ENCODE peak calls at places on chromosomes 13 and 19, in six cellular contexts. G, M, P, N, F and S are unnamed samples.

GRCh38 chr13:44331912-44332840 is 41.4 kb upstream of the SERP2 start:
- DNase-seq in G (peak), M (no peak), F (no peak), N (no peak), P (no peak), S (no peak)

GRCh38 chr19:56837892-56838679 is 2.4 kb downstream of the PEG3 start:
- DNase-seq in M (peak), G (no peak), F (no peak), N (peak), P (no peak), S (peak)

GRCh38 chr19:12825259-12826131 is 8.9 kb downstream of the RTBDN start:
- DNase-seq in G (no peak), M (no peak), P (peak), F (peak), N (peak), S (peak)

GRCh38 chr19:40556953-40557530 is 19.6 kb upstream of the SHKBP1 start:
- DNase-seq in N (no peak), G (no peak), P (no peak), F (no peak), M (no peak), S (no peak)

GRCh38 chr13:40094056-40094455 is 438.6 kb downstream of the COG6 start:
- DNase-seq in P (no peak), M (no peak), F (no peak), N (no peak), G (no peak), S (no peak)

GRCh38 chr19:8131517-8131916 is 17.9 kb downstream of the FBN3 start:
- DNase-seq in P (no peak), M (no peak), N (no peak), F (no peak), G (no peak), S (no peak)

GRCh38 chr19:6802336-6803035 is 30.0 kb downstream of the VAV1 start:
- DNase-seq in N (peak), G (no peak), P (peak), F (no peak), M (no peak), S (peak)

GRCh38 chr19:55487884-55488687 is at the start of gene SSC5D:
- DNase-seq in M (no peak), F (peak), G (peak), N (peak), P (no peak), S (no peak)

GRCh38 chr19:38769635-38770211 is 3.6 kb downstream of the LGALS7 start:
- DNase-seq in P (peak), G (peak), F (peak), M (no peak), N (peak), S (peak)

GRCh38 chr19:38774181-38774950 is 1.0 kb upstream of the LGALS7 start:
- DNase-seq in F (no peak), M (no peak), P (no peak), N (no peak), G (no peak), S (no peak)

GRCh38 chr19:38778733-38779132 is 5.4 kb upstream of the LGALS7 start:
- DNase-seq in G (no peak), F (no peak), M (no peak), P (no peak), N (no peak), S (no peak)

DNA sequence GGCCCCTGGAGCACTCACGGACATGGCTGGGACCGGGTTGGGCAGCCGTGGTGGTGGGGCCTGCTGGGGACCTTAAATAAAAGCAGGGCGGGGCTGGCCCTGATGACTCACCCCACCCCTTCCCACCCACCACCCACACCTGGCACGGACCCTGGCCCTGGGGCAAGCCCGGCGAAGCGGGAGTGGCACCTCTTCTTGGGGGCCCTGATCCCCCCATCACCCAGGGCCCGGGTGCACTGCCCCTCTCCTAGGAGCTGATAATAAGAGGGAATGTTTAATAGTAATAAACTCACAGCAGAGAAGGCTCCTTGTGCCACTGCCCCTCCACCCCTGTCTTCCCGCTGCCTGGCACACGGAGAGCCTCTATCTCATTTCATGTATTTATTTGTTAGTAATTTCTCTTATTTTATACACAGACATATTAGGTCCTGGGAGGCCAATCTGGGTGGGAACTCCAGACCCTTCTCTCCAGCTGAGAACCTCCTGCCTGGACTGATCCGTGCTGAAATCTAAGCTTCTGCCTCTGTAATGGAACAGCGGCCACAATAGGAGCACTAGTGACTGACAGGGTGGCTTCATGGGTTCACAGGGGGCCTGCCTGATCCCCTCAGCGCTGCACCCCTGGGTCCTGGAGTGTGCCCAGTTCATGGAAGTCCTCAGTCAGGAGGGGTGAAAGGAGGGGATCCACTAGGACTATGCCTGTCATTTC is at the start of gene LGALS7:
- DNase-seq in M (no peak), F (no peak), N (no peak), G (no peak), P (no peak), S (no peak)
- H2BK120ac ChIP-seq in M (no peak), F (no peak), N (no peak), G (no peak), P (no peak), S (no peak)

GRCh38 chr13:73872397-73872796 is 261.8 kb downstream of the KLF12 start:
- DNase-seq in N (no peak), P (no peak), G (peak), F (no peak), M (no peak), S (no peak)
- H3K9ac ChIP-seq in N (no peak), P (no peak), G (no peak), F (no peak), M (no peak), S (no peak)

DNA sequence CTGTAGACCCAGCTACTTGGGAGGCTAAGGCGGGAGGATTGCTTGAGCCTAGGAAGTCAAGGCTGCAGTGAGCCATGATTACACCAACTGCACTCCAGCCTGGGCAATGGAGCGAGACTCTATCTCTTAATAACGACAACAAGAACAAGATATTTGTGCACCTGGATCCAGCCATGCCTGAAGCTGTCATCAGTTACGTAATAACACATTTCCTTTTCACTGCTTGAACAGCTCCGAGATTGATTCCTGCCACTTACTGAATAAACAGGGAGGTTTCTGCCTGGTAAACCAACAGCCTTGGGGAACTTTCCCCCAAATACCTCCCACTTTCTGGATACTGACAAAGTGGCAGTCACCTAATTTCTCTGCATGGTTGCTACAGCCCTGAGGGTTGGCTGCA is 5.4 kb downstream of the KANK2 start:
- DNase-seq in N (no peak), F (no peak), G (no peak), P (no peak), M (no peak), S (no peak)
- H4K8ac ChIP-seq in N (no peak), F (no peak), G (no peak), P (no peak), M (no peak), S (no peak)

GRCh38 chr19:54430306-54431254 is 15.3 kb downstream of the TTYH1 start:
- DNase-seq in P (peak), M (no peak), N (peak), F (peak), G (no peak), S (peak)
- H2BK120ac ChIP-seq in P (no peak), M (peak), N (no peak), F (no peak), G (no peak), S (no peak)

GRCh38 chr13:21465710-21466160 is 6.6 kb upstream of the ZDHHC20 start:
- DNase-seq in M (no peak), P (no peak), N (no peak), G (no peak), F (peak), S (no peak)
- H3K9ac ChIP-seq in M (no peak), P (no peak), N (no peak), G (no peak), F (no peak), S (no peak)

GRCh38 chr13:109746364-109746763 is 40.0 kb downstream of the IRS2 start:
- DNase-seq in F (no peak), P (no peak), G (no peak), N (no peak), M (no peak), S (no peak)

GRCh38 chr13:109745702-109746101 is 40.7 kb downstream of the IRS2 start:
- DNase-seq in M (no peak), P (no peak), F (no peak), G (no peak), N (peak), S (no peak)

GRCh38 chr13:109743706-109744453 is 42.5 kb downstream of the IRS2 start:
- DNase-seq in F (no peak), M (no peak), N (peak), P (peak), G (peak), S (peak)

GRCh38 chr13:109745060-109745459 is 41.3 kb downstream of the IRS2 start:
- DNase-seq in M (no peak), G (no peak), F (no peak), N (no peak), P (no peak), S (no peak)

DNA sequence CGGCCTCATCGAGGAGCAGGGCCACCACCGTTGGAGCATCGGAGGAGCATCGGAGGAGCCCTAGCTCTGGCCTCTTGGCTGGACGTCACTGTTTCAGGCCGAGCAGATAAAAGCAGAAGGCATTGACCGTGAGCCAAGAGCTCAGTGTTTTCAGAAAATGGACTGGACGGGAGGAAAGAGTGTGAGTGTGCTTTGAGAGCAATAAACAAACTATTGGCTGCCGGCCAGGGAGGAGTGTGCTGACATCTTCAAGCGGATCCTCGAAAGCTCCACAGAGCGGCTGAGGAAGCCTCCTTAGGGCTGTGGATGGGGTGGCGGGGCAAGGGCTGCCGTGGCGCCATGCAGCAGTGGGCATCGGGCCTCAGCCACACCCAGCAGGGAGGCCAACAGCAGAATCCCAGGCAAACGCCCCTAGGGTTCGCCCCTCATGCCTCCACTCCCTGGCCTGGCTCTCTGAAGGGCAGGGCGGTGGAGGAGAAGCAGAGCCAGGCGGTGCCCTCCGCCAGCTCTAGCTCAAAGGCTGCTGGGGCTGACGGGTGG is 41.8 kb downstream of the IRS2 start:
- DNase-seq in M (no peak), P (no peak), F (no peak), G (peak), N (no peak), S (no peak)
- H4K8ac ChIP-seq in M (no peak), P (no peak), F (peak), G (no peak), N (no peak), S (no peak)

GRCh38 chr13:93226623-93227279 is at the start of gene GPC6:
- DNase-seq in M (peak), N (peak), P (peak), G (peak), F (no peak), S (no peak)
- H2BK120ac ChIP-seq in M (peak), N (no peak), P (no peak), G (peak), F (peak), S (peak)

GRCh38 chr13:98485561-98485960 is 91.3 kb downstream of the STK24 start:
- DNase-seq in F (no peak), G (no peak), N (no peak), M (no peak), P (no peak), S (no peak)

GRCh38 chr13:98484289-98485219 is 92.4 kb downstream of the STK24 start:
- DNase-seq in P (peak), G (peak), F (peak), N (peak), M (peak), S (peak)

GRCh38 chr13:98482476-98483444 is 94.1 kb downstream of the STK24 start:
- DNase-seq in P (no peak), G (peak), F (no peak), N (peak), M (no peak), S (no peak)

GRCh38 chr13:98481511-98481951 is 95.4 kb downstream of the STK24 start:
- DNase-seq in M (no peak), F (no peak), P (no peak), G (peak), N (no peak), S (no peak)

GRCh38 chr13:98483636-98484288 is 93.1 kb downstream of the STK24 start:
- DNase-seq in F (no peak), P (no peak), N (no peak), G (peak), M (no peak), S (no peak)
- H3K9ac ChIP-seq in F (no peak), P (no peak), N (peak), G (no peak), M (no peak), S (no peak)

DNA sequence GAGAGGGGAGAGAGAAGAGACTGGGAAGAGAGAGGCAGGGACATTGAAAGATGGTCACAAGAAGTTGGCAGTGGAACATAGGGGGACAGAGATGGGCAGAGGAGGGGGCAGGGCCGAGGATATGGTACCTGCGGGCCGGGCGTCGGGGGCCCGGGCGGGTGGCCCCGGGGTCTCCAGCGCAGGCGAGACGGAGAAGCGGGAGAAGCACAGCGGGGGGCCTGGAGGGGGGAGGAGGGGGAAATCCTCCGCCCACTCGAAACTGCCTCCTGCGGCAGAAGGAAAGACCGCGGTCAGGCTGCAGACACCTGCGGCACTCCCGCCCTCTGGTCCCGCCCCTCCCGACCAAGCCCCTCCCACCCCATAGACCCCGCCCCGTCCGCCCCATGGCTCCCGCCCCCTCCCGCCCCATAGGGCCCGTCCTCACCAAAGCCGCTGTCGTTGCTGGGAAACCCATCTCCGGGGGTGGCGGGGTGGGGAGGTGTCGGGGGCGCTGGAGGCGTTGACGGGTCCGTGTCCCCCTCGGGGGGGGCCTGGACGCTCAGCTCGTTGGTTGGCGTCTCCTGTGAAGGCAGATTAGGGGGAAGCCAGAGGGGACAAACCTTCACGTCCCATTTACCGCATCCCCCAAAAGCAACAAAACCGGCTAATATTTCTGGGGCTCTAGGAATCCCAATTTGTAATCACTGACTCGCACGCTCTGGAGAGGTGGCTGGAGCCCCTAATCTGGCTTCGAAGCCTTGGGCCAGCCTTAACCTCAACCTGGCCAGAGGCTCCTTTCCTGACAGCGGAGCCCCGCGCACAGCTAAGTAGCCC is 20.4 kb downstream of the LMTK3 start:
- DNase-seq in F (peak), M (no peak), P (peak), G (no peak), N (peak), S (no peak)
- H4K8ac ChIP-seq in F (peak), M (no peak), P (no peak), G (no peak), N (no peak), S (no peak)

DNA sequence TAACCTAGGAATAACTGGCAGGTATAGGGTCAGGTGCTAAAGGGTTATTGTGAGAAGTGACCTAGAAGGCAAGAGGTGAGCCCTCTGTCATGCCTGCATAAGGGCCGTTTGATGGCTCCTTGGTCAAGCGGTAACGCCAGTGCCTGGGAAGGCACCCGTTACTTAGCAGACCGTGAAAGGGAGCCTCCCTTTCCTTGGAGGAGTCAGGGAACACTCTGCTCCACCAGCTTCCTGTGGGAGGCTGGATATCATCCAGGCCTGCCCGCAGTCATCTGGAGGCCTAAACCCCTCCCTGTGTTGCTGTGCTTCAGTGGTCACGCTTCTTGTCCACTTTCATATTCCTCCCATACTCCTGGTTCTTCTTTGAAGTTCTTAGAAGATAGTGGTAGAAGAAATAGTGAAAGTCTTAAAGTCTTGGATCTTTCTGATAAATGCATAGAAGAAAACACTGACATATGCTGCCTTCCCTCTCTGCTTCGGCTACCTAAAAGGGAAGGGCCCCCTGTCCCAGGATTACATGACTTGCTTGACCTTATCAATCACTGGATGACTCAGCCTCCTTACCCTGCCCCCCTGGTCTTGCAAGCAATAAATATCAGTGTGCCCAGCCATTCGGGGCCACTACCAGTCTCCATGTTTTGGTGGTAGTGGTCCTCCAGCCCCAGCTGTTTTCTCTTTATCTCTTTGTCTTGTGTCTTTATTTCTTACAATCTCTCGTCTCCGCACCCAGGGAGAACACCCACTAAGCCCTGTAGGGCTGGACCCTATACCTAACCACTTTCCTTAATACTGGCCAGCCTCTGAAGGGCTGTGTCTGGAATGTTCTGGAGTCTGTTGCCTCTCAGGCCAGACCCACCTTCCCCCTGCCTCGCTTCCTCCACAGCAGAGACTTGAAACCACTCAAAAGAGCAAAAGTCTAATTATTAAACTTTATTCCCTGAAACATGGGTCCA is 16.1 kb upstream of the ABCC4 start:
- DNase-seq in G (no peak), N (no peak), M (no peak), P (no peak), F (no peak), S (no peak)
- H2BK120ac ChIP-seq in G (no peak), N (no peak), M (no peak), P (no peak), F (no peak), S (no peak)